ENCODE peak calls at places on chromosomes 3 and 15, in nine cellular contexts. T is left ventricle myocardium inferior, D is Calu3, X is endothelial cell, I is coronary artery, O is astrocyte of the spinal cord, Q is GM13976, W is hepatocyte, L is cardiac fibroblast. N is an unnamed sample.

GRCh38 chr3:89303721-89304120 is 196.3 kb downstream of the EPHA3 start:
- DNase-seq in O (peak; percentile 61), Q (no peak), X (no peak), L (peak; percentile 2), T (no peak), I (no peak), D (no peak), W (no peak), N (no peak)

GRCh38 chr15:39997031-39997430 is 42.0 kb downstream of the SRP14 start:
- DNase-seq in O (peak; percentile 31), D (no peak), T (no peak), I (no peak), L (no peak), X (no peak), W (no peak), Q (no peak), N (no peak)

GRCh38 chr3:54262541-54262940 is 140.2 kb downstream of the CACNA2D3 start:
- DNase-seq in O (no peak), W (no peak), D (no peak), Q (no peak), L (no peak), T (no peak), X (no peak), I (no peak), N (no peak)

GRCh38 chr3:141487419-141488345 is 855 bp downstream of the RASA2 start:
- DNase-seq in T (peak; percentile 62), O (peak; percentile 54), Q (peak; percentile 77), X (peak; percentile 69), I (peak; percentile 81), W (peak; percentile 87), D (peak; percentile 94), L (peak; percentile 54), N (peak; percentile 95)

GRCh38 chr3:49248828-49249227 is 28.2 kb downstream of the C3orf62 start:
- DNase-seq in L (peak; percentile 34), Q (peak; percentile 57), D (no peak), I (no peak), O (no peak), W (peak; percentile 43), X (no peak), T (no peak), N (no peak)

GRCh38 chr3:89300976-89301375 is 193.6 kb downstream of the EPHA3 start:
- DNase-seq in X (no peak), Q (no peak), I (no peak), L (no peak), W (no peak), D (no peak), T (no peak), O (peak; percentile 18), N (no peak)

GRCh38 chr3:177822826-177823225 is 625.5 kb upstream of the TBL1XR1 start:
- DNase-seq in W (no peak), D (no peak), L (no peak), Q (no peak), O (no peak), T (no peak), I (no peak), X (no peak), N (no peak)

GRCh38 chr3:61299343-61299742 is 48.1 kb upstream of the FHIT start:
- DNase-seq in W (no peak), Q (no peak), O (no peak), D (no peak), X (no peak), L (no peak), I (no peak), T (no peak), N (no peak)

GRCh38 chr3:132222868-132223538 is 94.2 kb upstream of the ACP3 start:
- DNase-seq in L (peak; percentile 10), Q (no peak), X (no peak), T (no peak), D (no peak), I (no peak), O (no peak), W (peak; percentile 21), N (no peak)

GRCh38 chr3:32154180-32154579 is 47.8 kb downstream of the GPD1L start:
- DNase-seq in W (no peak), Q (no peak), T (no peak), D (no peak), X (peak; percentile 28), L (no peak), I (no peak), O (no peak), N (no peak)
- TF ChIP-seq CTCF in W (peak; percentile 20), Q (peak; percentile 23), T (no peak), D (no peak), X (no peak), L (peak; percentile 43), I (no peak), O (peak; percentile 42), N (no peak)

DNA sequence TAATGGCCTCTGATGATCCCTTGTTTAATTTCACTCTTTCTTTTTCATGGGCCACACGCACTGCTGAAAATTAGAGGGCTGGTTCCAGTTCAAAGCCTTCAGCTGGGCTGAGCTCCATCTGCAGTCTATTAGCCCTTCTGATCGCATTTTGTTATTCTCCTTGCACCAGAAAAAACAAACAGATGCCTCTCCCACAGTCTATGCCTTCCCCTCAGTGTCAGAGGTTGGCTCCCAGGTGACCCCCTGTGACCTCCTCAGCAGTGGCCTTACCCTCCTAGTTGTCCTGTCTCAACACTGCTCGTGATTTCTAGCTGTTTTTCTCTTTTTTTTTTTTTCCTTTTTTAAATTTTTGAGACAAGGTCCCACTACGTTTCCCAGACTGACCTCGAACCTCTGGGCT is 77.1 kb upstream of the PRTG start:
- DNase-seq in D (no peak), T (no peak), L (no peak), I (no peak), W (no peak), X (no peak), Q (no peak), O (no peak), N (no peak)
- TF ChIP-seq CTCF in D (no peak), T (no peak), L (no peak), I (no peak), W (no peak), X (no peak), Q (no peak), O (no peak), N (no peak)

DNA sequence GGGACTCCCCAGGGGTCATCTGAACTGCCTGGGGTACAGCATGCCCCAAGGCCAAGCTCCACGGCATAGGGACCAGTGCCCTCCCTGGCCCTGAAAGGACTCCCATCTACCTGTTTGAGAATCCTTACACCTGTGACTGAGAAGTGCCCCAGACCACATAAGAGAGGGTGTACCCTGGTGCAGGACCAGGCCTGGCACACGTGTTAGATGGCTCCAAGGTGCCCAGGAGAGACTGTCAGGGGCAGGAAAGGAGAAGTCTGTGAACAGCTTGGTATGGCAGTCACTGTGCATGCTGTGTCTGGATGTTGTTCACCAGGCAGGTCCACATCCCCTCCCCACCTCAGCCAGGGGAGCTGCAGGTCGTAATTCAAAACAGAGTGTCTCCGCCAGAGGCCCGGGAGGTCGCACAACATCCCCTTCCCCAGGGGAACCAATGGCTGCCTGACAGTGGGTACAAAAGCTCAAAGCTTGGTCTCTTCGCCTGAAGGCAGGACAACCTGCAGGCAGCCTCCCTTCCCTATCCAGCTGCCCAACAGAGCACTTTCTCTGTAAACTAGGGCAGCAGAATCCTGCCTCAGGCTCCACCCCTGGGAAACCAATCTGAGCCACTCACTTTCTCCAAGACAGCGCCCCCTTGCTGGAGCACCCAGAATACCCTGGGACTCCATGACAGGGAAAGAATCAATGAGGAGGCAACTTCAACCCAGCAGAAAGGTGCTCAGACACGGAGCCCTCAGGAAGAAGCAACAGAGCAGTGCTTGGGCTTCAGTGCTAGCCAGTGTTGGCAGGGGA is 3.9 kb downstream of the NUP210 start:
- DNase-seq in T (no peak), D (no peak), L (no peak), X (peak; percentile 25), W (no peak), O (no peak), Q (peak; percentile 24), I (no peak), N (peak; percentile 65)
- TF ChIP-seq CTCF in T (peak; percentile 19), D (no peak), L (no peak), X (peak; percentile 57), W (peak; percentile 9), O (no peak), Q (no peak), I (no peak), N (peak; percentile 59)

GRCh38 chr3:13338996-13339395 is 81.1 kb downstream of the NUP210 start:
- DNase-seq in X (no peak), D (no peak), Q (no peak), W (no peak), O (no peak), L (no peak), I (no peak), T (no peak), N (no peak)
- TF ChIP-seq CTCF in X (no peak), D (no peak), Q (no peak), W (no peak), O (no peak), L (no peak), I (no peak), T (no peak), N (no peak)

DNA sequence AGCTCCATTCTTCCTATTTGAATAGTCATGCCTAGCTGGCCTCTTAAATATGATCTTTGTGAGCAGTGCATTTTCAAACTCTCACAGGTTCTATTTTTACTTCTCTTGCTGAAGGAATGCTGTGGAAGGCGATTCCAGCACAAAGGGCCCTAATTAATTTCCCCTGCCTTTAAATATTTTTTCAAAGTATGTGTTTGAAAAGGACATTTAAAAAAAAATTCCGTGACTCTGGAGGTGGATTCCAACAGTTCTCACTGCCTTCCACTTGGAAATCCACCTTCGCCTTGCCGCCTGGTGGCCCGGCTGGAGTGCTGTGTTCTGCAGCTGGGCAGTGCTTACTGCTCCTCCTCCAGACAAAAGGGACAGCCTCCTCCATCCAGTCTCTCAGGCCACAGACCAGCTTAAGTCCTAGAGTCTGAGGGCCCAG is 61.5 kb upstream of the CORO2B start:
- DNase-seq in D (no peak), W (no peak), Q (no peak), X (no peak), I (no peak), T (peak; percentile 43), O (no peak), L (no peak), N (no peak)
- TF ChIP-seq CTCF in D (no peak), W (no peak), Q (no peak), X (no peak), I (no peak), T (peak; percentile 62), O (peak; percentile 24), L (peak; percentile 8), N (no peak)